ENCODE peak calls at places on chromosome 2, in nine cellular contexts. M is stomach, A is transverse colon, G is adrenal gland, L is A549, T is upper lobe of left lung, Z is H1, N is thyroid gland, B is K562. X is an unnamed sample.

GRCh38 chr2:38722271-38723115 is 28.7 kb downstream of the SRSF7 start:
- DNase-seq in M (no peak), A (no peak), Z (no peak), N (no peak), T (no peak), L (no peak), B (no peak), G (no peak), X (no peak)

GRCh38 chr2:150075831-150076230 is 411.6 kb downstream of the RND3 start:
- DNase-seq in T (no peak), L (peak), B (no peak), M (no peak), A (no peak), Z (no peak), G (no peak), N (no peak), X (no peak)

GRCh38 chr2:29143657-29144056 is 28.4 kb downstream of the CLIP4 start:
- DNase-seq in N (no peak), A (no peak), T (no peak), M (no peak), B (no peak), Z (no peak), L (no peak), G (no peak), X (no peak)

GRCh38 chr2:46952171-46952570 is 36.6 kb upstream of the MCFD2 start:
- DNase-seq in N (no peak), T (no peak), Z (no peak), M (no peak), B (no peak), L (no peak), A (no peak), G (no peak), X (no peak)

GRCh38 chr2:110852541-110853263 is 120.3 kb downstream of the ACOXL start:
- DNase-seq in T (peak), B (no peak), A (no peak), Z (no peak), M (no peak), L (no peak), N (no peak), G (no peak), X (no peak)

GRCh38 chr2:200253631-200254030 is 52.9 kb upstream of the SPATS2L start:
- DNase-seq in Z (no peak), G (no peak), A (no peak), M (no peak), L (no peak), T (no peak), B (no peak), N (no peak), X (no peak)

GRCh38 chr2:152222975-152223638 is 47.5 kb upstream of the STAM2 start:
- DNase-seq in T (no peak), A (peak), M (peak), Z (no peak), N (peak), L (no peak), B (peak), G (peak), X (no peak)

GRCh38 chr2:231877533-231878456 is 48.4 kb downstream of the NPPC start:
- DNase-seq in M (no peak), G (no peak), N (peak), L (peak), A (no peak), Z (no peak), T (no peak), B (no peak), X (peak)

GRCh38 chr2:59804662-59805258 is 748.7 kb downstream of the BCL11A start:
- DNase-seq in G (no peak), M (no peak), T (no peak), N (no peak), L (no peak), A (peak), B (no peak), Z (no peak), X (no peak)

GRCh38 chr2:120539937-120540718 is 194.2 kb downstream of the INHBB start:
- DNase-seq in G (peak), M (no peak), B (no peak), A (peak), T (no peak), L (peak), Z (no peak), N (no peak), X (peak)

GRCh38 chr2:226791056-226791486 is 8.5 kb downstream of the IRS1 start:
- DNase-seq in B (no peak), N (peak), G (peak), A (peak), M (no peak), L (no peak), T (no peak), Z (no peak), X (no peak)

DNA sequence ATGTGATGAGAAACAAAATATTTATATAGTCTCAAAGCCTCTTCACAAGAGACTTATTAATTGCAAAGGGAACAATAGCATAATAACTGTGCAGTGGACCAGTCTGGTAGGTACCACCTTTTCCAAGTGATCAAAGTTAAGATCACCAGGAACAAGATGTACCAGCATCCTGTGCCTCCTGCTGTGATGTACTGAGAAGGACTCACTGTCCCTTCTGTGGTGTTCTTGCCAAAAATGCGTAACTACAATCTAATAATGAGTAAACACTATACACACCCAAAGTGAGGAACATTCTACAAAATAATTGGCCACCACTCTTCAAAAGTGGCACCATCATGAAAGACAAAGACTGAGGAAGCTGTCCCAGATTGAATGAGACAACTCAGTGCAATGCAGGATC is 14.5 kb downstream of the GNLY start:
- DNase-seq in L (no peak), N (peak), T (no peak), M (no peak), Z (no peak), A (no peak), G (no peak), B (no peak), X (no peak)
- TF ChIP-seq CTCF in L (no peak), N (no peak), T (no peak), M (no peak), Z (no peak), A (no peak), G (no peak), B (no peak), X (no peak)

GRCh38 chr2:9975328-9975727 is 23.8 kb downstream of the GRHL1 start:
- DNase-seq in B (no peak), N (no peak), A (no peak), L (peak), G (no peak), T (no peak), Z (no peak), M (peak), X (no peak)

GRCh38 chr2:9974344-9974743 is 22.9 kb downstream of the GRHL1 start:
- DNase-seq in A (no peak), G (no peak), N (peak), Z (no peak), M (no peak), B (no peak), T (no peak), L (no peak), X (no peak)

GRCh38 chr2:9972621-9973445 is 21.3 kb downstream of the GRHL1 start:
- DNase-seq in L (no peak), N (peak), G (no peak), Z (no peak), M (peak), B (peak), T (no peak), A (no peak), X (no peak)

GRCh38 chr2:9973691-9974090 is 22.2 kb downstream of the GRHL1 start:
- DNase-seq in N (no peak), A (no peak), T (no peak), G (no peak), L (no peak), M (no peak), Z (no peak), B (no peak), X (no peak)

DNA sequence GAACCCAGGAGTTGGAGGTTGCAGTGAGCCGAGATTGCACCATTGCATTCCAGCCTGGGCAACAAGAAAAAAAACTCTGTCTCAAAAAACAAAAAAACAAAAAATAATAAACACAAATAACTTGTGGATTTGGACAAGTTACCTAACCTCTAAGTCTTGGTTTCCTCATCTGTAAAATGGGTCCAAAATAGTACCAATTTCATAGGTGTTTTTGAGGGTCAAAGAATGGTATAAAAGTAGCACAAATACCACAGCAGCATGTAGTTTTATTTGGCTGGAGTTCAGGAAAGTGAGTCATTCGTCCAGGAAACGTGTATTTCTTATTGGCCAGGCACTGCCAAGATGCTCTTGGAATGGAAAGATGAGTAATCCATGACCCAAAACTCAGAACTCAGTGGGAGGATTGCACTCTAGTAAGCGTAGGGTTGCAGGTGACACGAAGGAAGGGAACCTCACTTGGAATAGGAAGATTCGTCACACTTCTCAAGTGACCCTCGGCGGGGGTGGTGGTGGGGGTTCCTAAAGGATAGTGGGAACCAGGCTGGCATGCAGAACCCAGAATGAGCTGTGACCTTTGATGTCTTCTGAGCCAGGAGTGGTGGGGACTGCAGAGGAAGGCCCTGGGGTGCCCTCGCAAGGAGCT is 24.4 kb downstream of the GRHL1 start:
- DNase-seq in M (no peak), B (peak), L (peak), N (no peak), A (no peak), G (peak), Z (no peak), T (no peak), X (no peak)
- TF ChIP-seq POLR2A in M (no peak), B (no peak), L (no peak), N (no peak), A (no peak), G (no peak), Z (no peak), T (no peak), X (no peak)

DNA sequence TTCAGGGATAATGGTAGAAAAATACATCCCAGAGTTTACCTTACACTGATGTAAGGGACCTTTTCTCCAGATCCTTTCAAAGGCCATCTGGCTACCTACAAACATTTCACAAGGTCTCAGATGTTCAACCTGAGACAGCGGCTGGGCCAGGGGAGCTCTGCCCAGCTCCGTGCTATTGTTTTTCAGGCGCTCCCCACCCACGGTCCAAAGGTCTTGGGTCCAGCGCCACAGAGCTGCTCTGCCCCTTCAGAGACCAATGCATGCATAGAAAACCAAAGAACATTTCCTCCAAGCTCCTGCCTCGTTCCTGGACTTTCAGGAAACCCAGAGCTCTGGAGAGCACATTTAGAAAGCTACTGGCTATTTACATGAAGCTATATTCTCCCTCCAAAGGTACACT is 40.3 kb downstream of the COPS8 start:
- DNase-seq in B (no peak), Z (no peak), L (no peak), N (no peak), G (no peak), A (no peak), T (no peak), M (peak), X (no peak)
- TF ChIP-seq CTCF in B (no peak), Z (no peak), L (no peak), N (no peak), G (no peak), A (no peak), T (no peak), M (no peak), X (no peak)

DNA sequence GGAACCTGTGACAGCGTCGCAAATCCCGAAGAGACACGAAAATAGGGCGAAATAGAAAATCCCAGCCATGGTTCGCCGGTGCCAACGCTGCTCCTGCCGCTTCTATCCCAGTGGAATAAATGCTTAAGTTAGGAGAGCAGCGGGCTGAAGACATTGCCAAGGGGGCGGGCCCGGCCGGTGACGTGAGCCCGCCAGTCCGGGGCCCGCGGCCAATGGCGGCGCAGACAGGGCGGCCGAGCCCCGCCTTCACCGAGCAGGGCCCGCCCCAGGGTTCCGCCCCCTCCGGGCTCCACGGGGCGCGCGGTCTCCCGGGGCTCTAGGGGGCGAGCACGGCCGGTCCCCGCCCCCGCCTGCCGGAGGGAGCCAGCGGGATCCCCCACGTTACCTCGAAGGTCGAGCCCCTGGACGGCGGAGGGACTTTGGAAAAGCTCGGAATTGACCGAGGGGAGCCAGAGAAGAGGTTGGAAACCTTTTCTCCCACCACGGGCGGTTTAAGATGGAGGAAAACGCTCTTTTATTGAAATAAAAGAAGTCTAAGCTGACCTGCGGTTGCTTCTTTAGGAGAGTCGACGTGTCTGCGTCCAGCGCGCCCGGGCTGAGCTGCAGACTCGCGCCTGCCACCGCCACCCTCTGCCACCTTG is at the start of gene EPHA4:
- DNase-seq in B (peak), N (peak), Z (peak), G (peak), A (peak), M (peak), T (peak), L (peak), X (peak)
- TF ChIP-seq POLR2A in B (no peak), N (peak), Z (no peak), G (peak), A (peak), M (no peak), T (no peak), L (peak), X (no peak)

DNA sequence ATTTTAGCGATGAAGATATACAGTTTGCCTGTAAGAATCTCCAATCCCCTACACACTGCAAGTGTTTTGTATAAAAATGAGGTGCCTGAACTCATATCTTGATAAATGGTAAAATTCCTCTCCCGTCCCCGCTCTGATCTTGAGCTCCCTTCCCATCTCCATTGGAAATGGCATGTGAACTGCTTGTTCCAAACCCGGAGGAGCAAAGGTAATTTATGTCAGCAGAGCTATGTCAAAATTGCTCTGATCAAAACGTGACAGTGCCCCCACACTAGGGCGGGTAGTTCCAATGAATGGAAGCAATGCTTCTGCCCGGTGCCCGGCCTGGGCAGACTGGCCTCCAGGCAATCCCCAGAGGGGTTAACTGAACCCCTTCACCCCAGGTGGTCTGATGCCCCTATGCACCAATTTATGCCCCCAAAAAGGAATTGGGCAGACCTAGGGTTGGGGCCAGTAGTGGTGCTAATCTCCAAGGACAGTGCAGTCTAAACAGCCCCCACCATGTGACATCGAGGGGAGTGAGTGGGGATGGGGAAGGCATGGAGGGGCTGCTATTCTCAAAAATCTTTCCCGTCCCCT is 3.6 kb upstream of the GMPPA start:
- DNase-seq in N (no peak), G (no peak), A (no peak), Z (no peak), L (no peak), M (no peak), T (no peak), B (no peak), X (no peak)
- TF ChIP-seq CTCF in N (no peak), G (no peak), A (no peak), Z (no peak), L (no peak), M (no peak), T (no peak), B (no peak), X (no peak)

GRCh38 chr2:189581354-189582139 is 961 bp upstream of the SLC40A1 start:
- DNase-seq in L (no peak), N (peak), M (peak), T (peak), B (peak), G (peak), Z (no peak), A (peak), X (no peak)

GRCh38 chr2:189582140-189582825 is 1.7 kb upstream of the SLC40A1 start:
- DNase-seq in A (no peak), Z (no peak), G (no peak), T (no peak), L (no peak), N (no peak), B (peak), M (no peak), X (no peak)

GRCh38 chr2:189580267-189580661 is 322 bp downstream of the SLC40A1 start:
- DNase-seq in M (peak), T (peak), A (peak), B (peak), N (peak), G (peak), Z (peak), L (no peak), X (no peak)

GRCh38 chr2:189579585-189579984 is 1.0 kb downstream of the SLC40A1 start:
- DNase-seq in N (no peak), L (no peak), M (no peak), A (no peak), B (no peak), G (peak), T (no peak), Z (no peak), X (no peak)

DNA sequence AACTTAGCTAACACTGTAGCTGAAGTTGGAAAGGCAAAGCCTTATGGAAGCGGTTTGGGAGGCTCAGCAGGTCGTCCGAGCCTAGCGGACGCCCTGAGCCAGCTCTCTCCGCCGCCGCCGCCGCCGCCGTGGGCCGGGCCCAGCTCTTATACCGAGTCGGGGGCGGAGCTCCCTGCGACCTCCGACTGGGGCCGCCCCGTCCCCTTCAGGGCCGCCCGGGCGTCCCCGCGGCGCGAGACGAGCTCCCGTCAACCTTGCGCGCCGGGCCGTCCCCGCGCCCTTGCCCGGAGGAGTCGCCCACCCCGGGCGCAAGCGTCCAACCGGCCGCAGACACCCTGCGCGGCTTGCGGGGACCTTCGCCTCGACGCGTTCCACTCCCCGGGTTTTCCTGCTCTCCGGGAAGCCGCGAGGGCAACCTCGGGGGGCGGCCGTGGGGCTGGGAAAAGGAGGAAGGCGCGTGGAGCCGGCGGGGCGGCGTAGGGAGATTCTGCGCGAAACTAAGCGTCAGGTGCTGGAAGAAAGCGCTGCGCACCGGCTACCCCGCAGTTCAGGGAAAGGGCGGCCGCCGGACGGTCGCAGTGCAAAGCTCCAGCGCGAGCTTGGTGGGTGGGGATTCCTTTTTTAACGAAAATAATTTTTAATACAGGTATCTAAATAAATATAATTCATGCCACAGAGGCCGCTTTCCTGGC is at the start of gene SLC40A1:
- DNase-seq in Z (peak), M (peak), B (peak), G (peak), L (peak), T (peak), N (peak), A (peak), X (peak)
- TF ChIP-seq POLR2A in Z (no peak), M (no peak), B (peak), G (peak), L (peak), T (no peak), N (peak), A (peak), X (no peak)

DNA sequence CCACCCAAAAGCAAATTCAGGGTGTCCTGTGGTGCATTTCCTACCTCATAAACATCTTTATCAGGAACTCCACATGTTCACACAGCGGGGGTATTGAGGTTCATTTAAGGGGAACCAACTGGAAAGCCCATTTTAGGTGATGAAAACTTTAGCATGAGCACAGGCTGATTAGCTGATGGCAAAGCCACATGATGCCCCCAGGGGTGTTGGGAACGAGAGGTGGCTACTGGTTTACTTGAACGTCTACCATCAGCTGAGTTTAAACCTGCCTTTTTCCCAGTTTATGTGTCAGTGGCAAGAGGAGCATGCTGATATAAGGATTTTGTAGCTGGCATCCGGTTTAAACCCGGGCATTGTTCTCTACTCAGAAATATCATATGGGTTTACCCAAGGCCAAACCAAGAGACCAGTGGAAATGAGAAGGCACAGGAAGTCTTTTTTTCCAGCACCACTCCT is 54.5 kb upstream of the UPP2 start:
- DNase-seq in N (no peak), G (no peak), A (no peak), M (no peak), Z (no peak), L (no peak), T (no peak), B (peak), X (no peak)
- TF ChIP-seq CTCF in N (no peak), G (no peak), A (no peak), M (no peak), Z (no peak), L (no peak), T (no peak), B (no peak), X (no peak)

X was measured in lower leg skin.